ENCODE peak calls at places on chromosomes 16 and 17, in seven cellular contexts. One of them, this sample, is unnamed.

GRCh38 chr16:4321286-4322120 is 5.6 kb downstream of the GLIS2 start:
- DNase-seq in HepG2: no peak
- DNase-seq in thoracic aorta: no peak
- DNase-seq in A549: no peak
- DNase-seq in left ventricle myocardium inferior: no peak
- DNase-seq in psoas muscle: no peak
- DNase-seq in ovary: no peak
- DNase-seq in this sample: no peak

GRCh38 chr16:89847930-89848297 is 19.6 kb downstream of the SPIRE2 start:
- DNase-seq in left ventricle myocardium inferior: peak; percentile 32
- DNase-seq in HepG2: no peak
- DNase-seq in ovary: no peak
- DNase-seq in psoas muscle: no peak
- DNase-seq in thoracic aorta: no peak
- DNase-seq in A549: no peak
- DNase-seq in this sample: no peak

GRCh38 chr16:49530396-49530795 is 156.8 kb downstream of the C16orf78 start:
- DNase-seq in left ventricle myocardium inferior: no peak
- DNase-seq in ovary: no peak
- DNase-seq in psoas muscle: no peak
- DNase-seq in thoracic aorta: no peak
- DNase-seq in A549: no peak
- DNase-seq in HepG2: no peak
- DNase-seq in this sample: no peak

GRCh38 chr17:33523577-33523981 is 230.5 kb upstream of the ASIC2 start:
- DNase-seq in HepG2: no peak
- DNase-seq in ovary: no peak
- DNase-seq in thoracic aorta: no peak
- DNase-seq in left ventricle myocardium inferior: no peak
- DNase-seq in A549: no peak
- DNase-seq in psoas muscle: no peak
- DNase-seq in this sample: no peak

GRCh38 chr17:15091825-15092224 is 173.3 kb downstream of the PMP22 start:
- DNase-seq in thoracic aorta: no peak
- DNase-seq in left ventricle myocardium inferior: no peak
- DNase-seq in psoas muscle: no peak
- DNase-seq in ovary: no peak
- DNase-seq in HepG2: no peak
- DNase-seq in A549: no peak
- DNase-seq in this sample: peak; percentile 21

GRCh38 chr17:2947588-2947950 is 115.8 kb downstream of the OR1D5 start:
- DNase-seq in A549: no peak
- DNase-seq in thoracic aorta: no peak
- DNase-seq in ovary: no peak
- DNase-seq in psoas muscle: no peak
- DNase-seq in HepG2: no peak
- DNase-seq in left ventricle myocardium inferior: no peak
- DNase-seq in this sample: no peak

GRCh38 chr17:39634384-39634871 is 2.5 kb upstream of the STARD3 start:
- DNase-seq in left ventricle myocardium inferior: no peak
- DNase-seq in A549: peak; percentile 85
- DNase-seq in psoas muscle: no peak
- DNase-seq in HepG2: no peak
- DNase-seq in thoracic aorta: no peak
- DNase-seq in ovary: no peak
- DNase-seq in this sample: peak; percentile 58

GRCh38 chr16:10616744-10617640 is 36.6 kb upstream of the EMP2 start:
- DNase-seq in HepG2: peak; percentile 96
- DNase-seq in left ventricle myocardium inferior: peak; percentile 74
- DNase-seq in A549: no peak
- DNase-seq in thoracic aorta: no peak
- DNase-seq in ovary: peak; percentile 59
- DNase-seq in psoas muscle: peak; percentile 62
- DNase-seq in this sample: peak; percentile 76

GRCh38 chr16:81190667-81191066 is 47.8 kb upstream of the BCO1 start:
- DNase-seq in psoas muscle: no peak
- DNase-seq in HepG2: peak; percentile 61
- DNase-seq in A549: peak; percentile 54
- DNase-seq in left ventricle myocardium inferior: no peak
- DNase-seq in thoracic aorta: no peak
- DNase-seq in ovary: no peak
- DNase-seq in this sample: no peak

GRCh38 chr17:30031214-30031869 is 85.3 kb upstream of the NSRP1 start:
- DNase-seq in psoas muscle: no peak
- DNase-seq in HepG2: no peak
- DNase-seq in A549: no peak
- DNase-seq in ovary: no peak
- DNase-seq in thoracic aorta: no peak
- DNase-seq in left ventricle myocardium inferior: no peak
- DNase-seq in this sample: no peak

GRCh38 chr17:13086142-13086769 is 68.4 kb upstream of the ELAC2 start:
- DNase-seq in ovary: no peak
- DNase-seq in left ventricle myocardium inferior: peak; percentile 22
- DNase-seq in HepG2: no peak
- DNase-seq in psoas muscle: no peak
- DNase-seq in thoracic aorta: no peak
- DNase-seq in A549: no peak
- DNase-seq in this sample: no peak

GRCh38 chr17:35766903-35767510 is 6.3 kb downstream of the C17orf50 start:
- DNase-seq in A549: peak; percentile 85
- DNase-seq in psoas muscle: no peak
- DNase-seq in thoracic aorta: no peak
- DNase-seq in HepG2: no peak
- DNase-seq in left ventricle myocardium inferior: no peak
- DNase-seq in ovary: no peak
- DNase-seq in this sample: peak; percentile 71

GRCh38 chr17:45883063-45883462 is 11.3 kb upstream of the MAPT start:
- DNase-seq in A549: no peak
- DNase-seq in ovary: no peak
- DNase-seq in thoracic aorta: no peak
- DNase-seq in psoas muscle: peak; percentile 74
- DNase-seq in HepG2: no peak
- DNase-seq in left ventricle myocardium inferior: no peak
- DNase-seq in this sample: no peak

GRCh38 chr17:42072323-42073187 is 22.2 kb upstream of the C17orf113 start:
- DNase-seq in psoas muscle: peak; percentile 63
- DNase-seq in thoracic aorta: no peak
- DNase-seq in ovary: no peak
- DNase-seq in HepG2: no peak
- DNase-seq in A549: peak; percentile 33
- DNase-seq in left ventricle myocardium inferior: no peak
- DNase-seq in this sample: no peak

GRCh38 chr16:15925631-15926030 is 23.8 kb upstream of the ABCC1 start:
- DNase-seq in A549: no peak
- DNase-seq in HepG2: peak; percentile 25
- DNase-seq in ovary: no peak
- DNase-seq in left ventricle myocardium inferior: no peak
- DNase-seq in thoracic aorta: no peak
- DNase-seq in psoas muscle: no peak
- DNase-seq in this sample: no peak

GRCh38 chr17:47830991-47831933 is at the start of the genes LRRC46 and MRPL10:
- DNase-seq in HepG2: peak; percentile 91
- DNase-seq in thoracic aorta: peak; percentile 58
- DNase-seq in A549: peak; percentile 99
- DNase-seq in left ventricle myocardium inferior: peak; percentile 93
- DNase-seq in psoas muscle: peak; percentile 96
- DNase-seq in ovary: peak; percentile 95
- DNase-seq in this sample: peak; percentile 99

GRCh38 chr16:25838724-25839186 is 147.0 kb downstream of the HS3ST4 start:
- DNase-seq in thoracic aorta: no peak
- DNase-seq in ovary: no peak
- DNase-seq in psoas muscle: no peak
- DNase-seq in left ventricle myocardium inferior: no peak
- DNase-seq in HepG2: peak; percentile 69
- DNase-seq in A549: peak; percentile 19
- DNase-seq in this sample: peak; percentile 27

GRCh38 chr16:66443269-66443652 is 16.2 kb downstream of the BEAN1 start:
- DNase-seq in HepG2: no peak
- DNase-seq in thoracic aorta: no peak
- DNase-seq in psoas muscle: no peak
- DNase-seq in A549: no peak
- DNase-seq in left ventricle myocardium inferior: no peak
- DNase-seq in ovary: no peak
- DNase-seq in this sample: no peak

GRCh38 chr17:7020894-7021664 is 1.8 kb upstream of the BCL6B start:
- DNase-seq in HepG2: no peak
- DNase-seq in ovary: no peak
- DNase-seq in left ventricle myocardium inferior: no peak
- DNase-seq in psoas muscle: no peak
- DNase-seq in A549: no peak
- DNase-seq in thoracic aorta: no peak
- DNase-seq in this sample: no peak

GRCh38 chr17:21170829-21171228 is 43.1 kb downstream of the TMEM11 start:
- DNase-seq in A549: no peak
- DNase-seq in ovary: no peak
- DNase-seq in HepG2: no peak
- DNase-seq in thoracic aorta: no peak
- DNase-seq in left ventricle myocardium inferior: no peak
- DNase-seq in psoas muscle: no peak
- DNase-seq in this sample: no peak

GRCh38 chr17:17782425-17783120 is 54.2 kb downstream of the SREBF1 start:
- DNase-seq in A549: no peak
- DNase-seq in thoracic aorta: no peak
- DNase-seq in ovary: peak; percentile 66
- DNase-seq in psoas muscle: no peak
- DNase-seq in HepG2: no peak
- DNase-seq in left ventricle myocardium inferior: no peak
- DNase-seq in this sample: no peak

GRCh38 chr17:42347198-42347597 is 41.0 kb downstream of the STAT3 start:
- DNase-seq in A549: no peak
- DNase-seq in ovary: peak; percentile 35
- DNase-seq in thoracic aorta: peak; percentile 21
- DNase-seq in HepG2: no peak
- DNase-seq in left ventricle myocardium inferior: no peak
- DNase-seq in psoas muscle: no peak
- DNase-seq in this sample: peak; percentile 79

GRCh38 chr17:50208611-50209061 is 7.2 kb upstream of the COL1A1 start:
- DNase-seq in left ventricle myocardium inferior: no peak
- DNase-seq in psoas muscle: no peak
- DNase-seq in thoracic aorta: no peak
- DNase-seq in HepG2: no peak
- DNase-seq in A549: no peak
- DNase-seq in ovary: peak; percentile 35
- DNase-seq in this sample: no peak

GRCh38 chr17:50209133-50209471 is 7.7 kb upstream of the COL1A1 start:
- DNase-seq in A549: no peak
- DNase-seq in HepG2: no peak
- DNase-seq in psoas muscle: no peak
- DNase-seq in thoracic aorta: no peak
- DNase-seq in left ventricle myocardium inferior: no peak
- DNase-seq in ovary: peak; percentile 31
- DNase-seq in this sample: no peak

GRCh38 chr17:50207792-50208567 is 6.5 kb upstream of the COL1A1 start:
- DNase-seq in A549: no peak
- DNase-seq in psoas muscle: no peak
- DNase-seq in ovary: peak; percentile 34
- DNase-seq in HepG2: no peak
- DNase-seq in thoracic aorta: no peak
- DNase-seq in left ventricle myocardium inferior: no peak
- DNase-seq in this sample: no peak

GRCh38 chr17:50210249-50211225 is 9.1 kb upstream of the COL1A1 start:
- DNase-seq in ovary: peak; percentile 86
- DNase-seq in psoas muscle: peak; percentile 76
- DNase-seq in A549: peak; percentile 85
- DNase-seq in HepG2: peak; percentile 77
- DNase-seq in left ventricle myocardium inferior: peak; percentile 57
- DNase-seq in thoracic aorta: peak; percentile 54
- DNase-seq in this sample: peak; percentile 78

GRCh38 chr17:50209472-50210248 is 8.2 kb upstream of the COL1A1 start:
- DNase-seq in ovary: peak; percentile 99
- DNase-seq in thoracic aorta: peak; percentile 83
- DNase-seq in A549: no peak
- DNase-seq in left ventricle myocardium inferior: peak; percentile 90
- DNase-seq in psoas muscle: peak; percentile 93
- DNase-seq in HepG2: no peak
- DNase-seq in this sample: no peak
- H3K27ac ChIP-seq in ovary: peak overlapping the region; percentile 95
- H3K27ac ChIP-seq in thoracic aorta: peak overlapping the region; percentile 98
- H3K27ac ChIP-seq in A549: peak overlapping the region; percentile 66
- H3K27ac ChIP-seq in left ventricle myocardium inferior: peak overlapping the region; percentile 84
- H3K27ac ChIP-seq in psoas muscle: peak overlapping the region; percentile 72
- H3K27ac ChIP-seq in HepG2: no peak overlapping the region
- H3K27ac ChIP-seq in this sample: peak overlapping the region; percentile 67

GRCh38 chr17:69761767-69762321 is 313.2 kb upstream of the KCNJ16 start:
- DNase-seq in ovary: no peak
- DNase-seq in left ventricle myocardium inferior: no peak
- DNase-seq in HepG2: peak; percentile 9
- DNase-seq in psoas muscle: no peak
- DNase-seq in thoracic aorta: no peak
- DNase-seq in A549: peak; percentile 77
- DNase-seq in this sample: peak; percentile 77
- TF ChIP-seq CTCF in ovary: no peak
- TF ChIP-seq CTCF in left ventricle myocardium inferior: no peak
- TF ChIP-seq CTCF in HepG2: no peak
- TF ChIP-seq CTCF in psoas muscle: no peak
- TF ChIP-seq CTCF in thoracic aorta: no peak
- TF ChIP-seq CTCF in A549: no peak
- TF ChIP-seq CTCF in this sample: no peak

GRCh38 chr17:16313159-16314090 is 39.8 kb downstream of the CENPV start:
- DNase-seq in left ventricle myocardium inferior: no peak
- DNase-seq in HepG2: peak; percentile 94
- DNase-seq in thoracic aorta: no peak
- DNase-seq in A549: no peak
- DNase-seq in ovary: no peak
- DNase-seq in psoas muscle: no peak
- DNase-seq in this sample: no peak
- H3K27ac ChIP-seq in left ventricle myocardium inferior: no peak overlapping the region
- H3K27ac ChIP-seq in HepG2: peak overlapping the region; percentile 97
- H3K27ac ChIP-seq in thoracic aorta: no peak overlapping the region
- H3K27ac ChIP-seq in A549: no peak overlapping the region
- H3K27ac ChIP-seq in ovary: no peak overlapping the region
- H3K27ac ChIP-seq in psoas muscle: no peak overlapping the region
- H3K27ac ChIP-seq in this sample: no peak overlapping the region

DNA sequence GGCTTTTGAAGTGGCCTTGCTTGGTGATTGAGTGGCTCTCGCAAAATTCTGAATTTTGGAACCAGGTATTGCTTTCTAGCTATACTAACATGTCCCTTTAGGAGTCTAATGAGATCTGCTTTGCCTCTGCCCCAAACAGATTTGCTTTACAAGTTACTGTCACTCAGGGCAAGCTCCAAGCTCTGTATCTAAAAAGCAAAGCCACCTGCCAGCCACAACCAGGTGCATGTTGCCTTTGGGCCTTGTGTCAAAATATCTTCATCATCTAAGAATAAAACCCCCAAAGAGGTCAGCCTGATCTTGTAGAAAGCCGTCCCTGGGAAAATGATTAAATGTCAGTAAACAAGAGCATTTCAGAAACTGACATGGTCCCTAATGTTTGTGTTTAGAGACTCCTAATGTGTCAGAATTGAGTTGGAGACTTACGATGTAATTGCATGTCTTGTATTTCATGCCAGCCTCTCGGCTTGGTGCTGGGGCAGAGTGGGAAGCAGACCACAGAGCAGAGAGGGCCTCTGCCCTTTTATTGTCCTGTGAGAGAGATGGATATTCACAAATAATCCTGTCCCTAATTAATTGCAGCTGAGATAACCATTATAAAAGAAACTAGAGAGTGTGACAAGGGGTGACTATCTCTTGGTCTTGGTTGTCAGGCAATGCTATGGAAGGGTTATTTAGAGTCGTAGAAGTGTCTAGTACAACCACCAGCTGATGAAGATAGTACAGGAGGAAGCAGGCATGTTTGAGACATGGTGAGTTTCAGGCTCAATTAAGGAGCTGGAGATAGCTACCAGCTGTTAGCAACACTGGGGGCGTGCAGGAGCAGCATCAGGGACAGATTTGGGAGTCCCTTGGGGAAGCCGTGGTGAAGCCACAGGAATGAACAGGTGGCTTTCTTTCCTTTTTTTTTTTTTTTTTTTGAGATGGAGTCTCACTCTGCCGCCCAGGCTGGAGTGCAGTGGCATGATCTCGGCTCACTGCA is 90.7 kb downstream of the PITPNC1 start:
- DNase-seq in left ventricle myocardium inferior: no peak
- DNase-seq in ovary: no peak
- DNase-seq in thoracic aorta: no peak
- DNase-seq in psoas muscle: no peak
- DNase-seq in HepG2: no peak
- DNase-seq in A549: no peak
- DNase-seq in this sample: no peak
- TF ChIP-seq CTCF in left ventricle myocardium inferior: no peak
- TF ChIP-seq CTCF in ovary: no peak
- TF ChIP-seq CTCF in thoracic aorta: no peak
- TF ChIP-seq CTCF in psoas muscle: no peak
- TF ChIP-seq CTCF in HepG2: no peak
- TF ChIP-seq CTCF in A549: no peak
- TF ChIP-seq CTCF in this sample: no peak